ENCODE peak calls at places on chromosomes 6 and 20, in four cellular contexts. W is cardiac fibroblast, E is cardiac muscle cell, S is heart left ventricle. M is an unnamed sample.

GRCh38 chr6:125251516-125252229 is 50.1 kb downstream of the HDDC2 start:
- DNase-seq in S (no peak), E (peak; percentile 22), W (no peak), M (peak; percentile 24)

GRCh38 chr20:50320910-50321796 is 130.5 kb downstream of the CEBPB start:
- DNase-seq in S (peak; percentile 77), W (peak; percentile 94), E (peak; percentile 85), M (peak; percentile 28)

GRCh38 chr6:137975058-137975940 is 108.2 kb downstream of the TNFAIP3 start:
- DNase-seq in E (no peak), W (peak; percentile 47), S (no peak), M (peak; percentile 57)

GRCh38 chr6:81614292-81614691 is 138.2 kb downstream of the TENT5A start:
- DNase-seq in S (no peak), W (peak; percentile 42), E (peak; percentile 5), M (no peak)

GRCh38 chr20:2799271-2799670 is 1.2 kb downstream of the CPXM1 start:
- DNase-seq in E (no peak), S (no peak), W (no peak), M (no peak)

GRCh38 chr6:26260110-26260637 is 104.8 kb upstream of the BTN3A2 start:
- DNase-seq in W (no peak), E (no peak), S (no peak), M (no peak)

GRCh38 chr6:16436550-16436949 is 198.2 kb downstream of the GMPR start:
- DNase-seq in W (no peak), E (no peak), S (no peak), M (no peak)

GRCh38 chr6:166623318-166623717 is 3.7 kb downstream of the RPS6KA2 start:
- DNase-seq in S (no peak), E (no peak), W (peak; percentile 47), M (no peak)

GRCh38 chr6:11113038-11113437 is 1.5 kb upstream of the ERVFRD-1 start:
- DNase-seq in E (no peak), S (no peak), W (peak; percentile 29), M (no peak)

DNA sequence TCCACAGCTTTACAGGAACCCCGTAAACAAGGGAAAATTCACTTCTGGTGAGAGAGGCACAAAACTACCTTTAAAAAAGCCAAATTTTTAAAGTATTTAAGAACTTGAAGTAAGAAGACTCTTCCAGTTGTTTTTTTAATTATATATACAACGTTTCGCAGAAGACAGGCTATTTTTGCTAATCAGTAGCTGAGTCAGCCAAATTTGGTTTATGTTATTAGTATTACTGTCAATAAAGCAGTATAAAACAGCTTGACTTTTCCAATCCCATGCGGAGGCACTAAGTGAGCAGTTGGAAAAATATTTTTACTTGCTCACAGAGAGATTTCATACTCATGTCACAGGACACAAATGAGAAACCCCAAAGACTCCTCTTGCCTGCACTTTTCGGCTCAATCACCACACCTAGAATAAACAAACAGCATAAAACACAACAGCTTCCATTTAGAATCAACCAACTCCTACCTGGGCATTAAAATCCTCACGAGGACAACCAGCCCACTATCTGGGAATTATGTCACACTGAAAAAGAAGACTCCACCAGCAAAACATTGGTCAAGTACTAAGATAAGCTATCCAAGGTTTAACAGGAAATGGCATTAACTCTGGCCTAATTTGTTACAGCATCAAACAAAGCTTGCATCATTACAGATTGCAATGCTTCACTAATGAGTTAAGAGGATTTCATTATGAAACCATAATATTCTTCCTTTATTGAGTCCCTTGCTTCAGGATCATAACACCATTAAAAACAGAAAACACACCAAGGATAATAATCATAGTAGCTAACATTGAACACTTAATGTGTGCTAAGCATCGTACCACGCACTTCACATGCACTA is 26.3 kb downstream of the ELOVL5 start:
- DNase-seq in W (no peak), E (no peak), S (no peak), M (no peak)
- H3K4me3 ChIP-seq in W (no peak overlapping the region), E (no peak overlapping the region), S (no peak overlapping the region), M (no peak overlapping the region)

GRCh38 chr20:63226020-63226943 is 9.4 kb upstream of the BIRC7 start:
- DNase-seq in W (no peak), E (no peak), S (no peak), M (no peak)

GRCh38 chr20:63223826-63224207 is 7.9 kb upstream of the YTHDF1 start:
- DNase-seq in S (no peak), E (no peak), W (no peak), M (no peak)

GRCh38 chr20:63225082-63225454 is 9.1 kb upstream of the YTHDF1 start:
- DNase-seq in S (no peak), E (no peak), W (no peak), M (no peak)

GRCh38 chr20:63223121-63223825 is 7.3 kb upstream of the YTHDF1 start:
- DNase-seq in E (peak; percentile 62), W (peak; percentile 48), S (no peak), M (peak; percentile 48)

GRCh38 chr20:63224272-63225081 is 8.5 kb upstream of the YTHDF1 start:
- DNase-seq in E (peak; percentile 35), W (peak; percentile 71), S (peak; percentile 45), M (no peak)
- TF ChIP-seq CTCF in E (peak; percentile 52), W (peak; percentile 38), S (no peak), M (no peak)

DNA sequence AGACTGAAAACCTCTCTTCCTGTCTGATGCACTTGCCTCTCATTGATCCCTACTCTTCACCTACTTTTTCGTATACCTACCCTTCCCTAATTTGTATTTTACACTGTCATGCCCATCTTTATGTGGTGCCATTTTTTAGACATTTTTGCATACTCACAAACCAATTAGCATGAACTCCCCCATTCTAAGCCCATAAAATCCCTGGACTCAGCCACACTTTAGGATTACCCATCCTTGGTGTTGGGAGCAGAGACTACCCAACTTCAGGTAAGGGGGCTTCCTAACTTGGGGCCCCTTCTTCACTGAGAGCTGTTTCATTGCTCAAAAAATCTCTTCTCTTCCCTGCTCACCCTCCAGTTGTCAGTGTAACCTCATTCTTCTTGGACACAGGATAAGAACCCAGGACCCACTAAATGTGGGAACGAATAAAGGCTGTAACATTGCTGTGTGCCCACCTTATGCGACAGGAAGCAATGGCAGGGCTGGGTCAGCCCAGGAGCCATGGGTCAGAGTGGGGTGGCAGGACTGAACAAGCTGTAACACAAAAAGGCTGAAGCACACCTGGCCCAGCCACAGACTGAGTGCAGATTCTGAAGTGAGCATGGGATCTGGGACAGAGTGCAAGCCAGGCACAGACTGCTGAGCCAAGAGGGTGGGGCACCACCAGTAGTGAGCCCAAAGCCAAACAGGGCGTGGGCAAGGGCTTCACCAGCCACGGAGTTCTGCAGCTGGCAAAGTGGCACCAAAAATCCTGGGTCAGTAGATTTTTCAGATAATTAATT is 789.1 kb upstream of the HS3ST5 start:
- DNase-seq in W (no peak), E (no peak), S (no peak), M (no peak)
- H3K4me3 ChIP-seq in W (no peak overlapping the region), E (no peak overlapping the region), S (no peak overlapping the region), M (no peak overlapping the region)

DNA sequence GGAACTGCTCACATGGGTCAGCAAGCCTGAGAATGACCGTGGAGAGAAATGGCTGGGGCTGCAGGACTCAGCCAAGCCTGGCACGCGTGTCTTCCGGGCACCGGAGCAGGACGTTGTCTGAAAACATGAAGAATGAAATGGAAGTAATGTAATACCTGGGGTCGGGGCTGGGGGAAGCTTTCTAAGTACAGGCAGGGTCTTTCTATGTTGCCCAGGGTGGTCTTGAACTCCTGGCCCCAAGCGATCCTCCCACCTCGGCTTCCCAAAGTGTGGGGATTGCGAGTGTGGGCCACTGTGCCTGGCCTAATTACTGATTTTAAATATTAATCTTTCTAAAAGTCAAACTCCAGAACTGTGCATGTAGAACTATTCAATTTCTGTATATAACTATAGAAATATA is 155.5 kb upstream of the AKAP12 start:
- DNase-seq in W (no peak), S (no peak), E (no peak), M (no peak)
- TF ChIP-seq CTCF in W (no peak), S (no peak), E (no peak), M (no peak)

GRCh38 chr6:139082370-139082769 is 52.5 kb upstream of the HECA start:
- DNase-seq in W (no peak), S (no peak), E (no peak), M (no peak)

GRCh38 chr6:139080255-139080920 is 51.8 kb downstream of the ABRACL start:
- DNase-seq in S (no peak), W (no peak), E (no peak), M (no peak)

GRCh38 chr6:139081485-139081884 is 52.9 kb downstream of the ABRACL start:
- DNase-seq in W (no peak), E (no peak), S (no peak), M (no peak)
- H3K4me3 ChIP-seq in W (no peak overlapping the region), E (no peak overlapping the region), S (no peak overlapping the region), M (no peak overlapping the region)

GRCh38 chr6:140052757-140053729 is 678.6 kb upstream of the CITED2 start:
- DNase-seq in E (peak; percentile 26), W (peak; percentile 71), S (no peak), M (peak; percentile 35)
- TF ChIP-seq CTCF in E (peak; percentile 51), W (peak; percentile 55), S (peak; percentile 9), M (peak; percentile 28)

DNA sequence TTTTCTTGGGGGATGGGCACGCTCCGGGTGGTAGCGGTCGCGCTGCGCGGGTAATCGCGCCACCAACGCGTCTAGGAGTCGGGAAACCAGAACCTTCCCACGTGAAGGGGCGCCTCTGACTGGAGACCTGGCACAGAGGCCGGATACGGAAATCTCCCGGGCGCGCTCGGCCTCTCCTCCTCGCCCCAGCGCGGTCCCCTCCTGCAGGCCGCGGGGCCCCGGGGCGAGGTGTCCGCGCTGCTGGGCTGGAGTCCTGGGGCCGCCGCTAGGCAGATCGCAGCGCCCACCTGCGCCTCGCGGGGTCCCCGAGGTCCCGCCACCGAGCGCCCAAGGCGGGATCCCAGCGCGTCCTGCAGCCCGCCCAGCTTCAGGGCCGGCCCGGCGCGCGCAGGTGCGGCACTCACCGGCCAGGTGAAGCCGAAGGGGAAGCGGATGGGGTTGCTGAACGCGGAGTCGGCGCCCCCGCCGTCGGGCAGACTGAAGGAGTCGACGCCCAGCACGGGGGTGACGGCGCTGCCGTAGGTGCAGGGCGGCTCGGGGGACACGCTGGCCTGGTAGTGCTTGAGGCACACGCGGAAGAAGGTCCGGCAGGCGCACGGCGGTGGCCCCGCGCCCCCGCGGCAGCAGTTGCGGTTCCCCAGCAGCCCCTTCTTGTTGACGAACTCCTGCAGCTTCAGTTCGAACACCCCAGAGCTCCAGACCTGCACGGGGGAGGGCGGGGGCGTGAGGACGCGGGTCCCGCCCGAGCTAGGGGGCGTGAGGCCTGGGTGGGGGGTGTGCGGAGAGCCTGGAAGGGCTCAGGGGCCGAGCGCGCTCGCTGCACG is 1.6 kb downstream of the DLL1 start:
- DNase-seq in S (peak; percentile 37), W (no peak), E (no peak), M (no peak)
- H3K4me3 ChIP-seq in S (peak overlapping the region; percentile 57), W (peak overlapping the region; percentile 62), E (peak overlapping the region; percentile 43), M (peak overlapping the region; percentile 69)

DNA sequence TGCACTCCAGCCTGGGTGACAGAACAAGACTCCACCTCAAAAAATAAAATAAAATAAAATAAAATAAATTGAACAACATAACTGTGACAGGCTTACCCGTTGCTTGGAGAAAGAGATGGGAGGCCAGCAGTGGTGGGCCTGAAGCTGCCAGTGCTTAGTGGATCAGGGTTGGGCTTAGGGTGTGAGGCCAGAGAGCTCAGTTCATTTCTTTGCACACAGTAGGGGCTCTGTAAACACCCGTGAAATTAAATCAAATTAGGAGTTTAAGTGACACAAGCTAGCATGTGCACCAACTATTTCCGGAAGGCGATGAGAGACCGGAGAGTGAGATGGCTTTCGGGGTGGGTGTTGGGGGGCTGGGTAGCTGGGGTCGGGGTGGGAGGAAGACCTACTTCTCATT is 25.8 kb upstream of the TTPAL start:
- DNase-seq in E (no peak), W (no peak), S (no peak), M (no peak)
- TF ChIP-seq CTCF in E (no peak), W (no peak), S (no peak), M (no peak)

GRCh38 chr6:2850480-2851150 is 9.0 kb upstream of the SERPINB1 start:
- DNase-seq in E (peak; percentile 48), W (peak; percentile 89), S (no peak), M (no peak)
- H3K4me3 ChIP-seq in E (no peak overlapping the region), W (no peak overlapping the region), S (no peak overlapping the region), M (no peak overlapping the region)

GRCh38 chr20:51788822-51789221 is 13.5 kb downstream of the SALL4 start:
- DNase-seq in S (no peak), W (no peak), E (no peak), M (no peak)
- TF ChIP-seq CTCF in S (no peak), W (no peak), E (no peak), M (no peak)